ENCODE peak calls at places on chromosome 21, in six cellular contexts. S is stromal cell of bone marrow, K is left ventricle myocardium inferior, H is ELR, W is suprapubic skin, C is AML-193. B is an unnamed sample.

GRCh38 chr21:45097827-45098387 is 23.5 kb downstream of the ADARB1 start:
- DNase-seq in S (no peak), K (no peak), H (no peak), W (no peak), C (no peak), B (no peak)

GRCh38 chr21:32581732-32582131 is 3.6 kb downstream of the TCP10L start:
- DNase-seq in S (no peak), K (no peak), H (no peak), W (peak), C (no peak), B (no peak)

GRCh38 chr21:45236481-45236880 is 51.2 kb downstream of the POFUT2 start:
- DNase-seq in S (no peak), K (no peak), H (no peak), W (no peak), C (no peak), B (peak)

GRCh38 chr21:45590726-45591618 is 48.7 kb upstream of the SLC19A1 start:
- DNase-seq in S (no peak), K (peak), H (no peak), W (peak), C (no peak), B (peak)

GRCh38 chr21:39483917-39484316 is 32.1 kb downstream of the SH3BGR start:
- DNase-seq in S (peak), K (no peak), H (peak), W (no peak), C (no peak), B (no peak)

GRCh38 chr21:39837861-39838359 is 29.3 kb upstream of the PCP4 start:
- DNase-seq in S (no peak), K (no peak), H (no peak), W (no peak), C (no peak), B (no peak)

GRCh38 chr21:32734214-32734613 is 6.4 kb upstream of the SYNJ1 start:
- DNase-seq in S (no peak), K (no peak), H (no peak), W (no peak), C (no peak), B (no peak)

GRCh38 chr21:19245188-19245580 is 841.6 kb upstream of the TMPRSS15 start:
- DNase-seq in S (no peak), K (no peak), H (no peak), W (no peak), C (no peak), B (peak)

GRCh38 chr21:27423906-27424595 is 457.2 kb upstream of the ADAMTS5 start:
- DNase-seq in S (no peak), K (no peak), H (peak), W (no peak), C (no peak), B (no peak)

GRCh38 chr21:34807146-34807880 is 138.5 kb downstream of the CLIC6 start:
- DNase-seq in S (peak), K (no peak), H (peak), W (no peak), C (no peak), B (no peak)

GRCh38 chr21:8990326-8991087 is 1530.9 kb upstream of the TPTE start:
- DNase-seq in S (no peak), K (no peak), H (no peak), W (no peak), C (no peak), B (no peak)

GRCh38 chr21:27423073-27423472 is 456.2 kb upstream of the ADAMTS5 start:
- DNase-seq in S (peak), K (peak), H (peak), W (peak), C (no peak), B (peak)

GRCh38 chr21:45507523-45507875 is 34.7 kb downstream of the SLC19A1 start:
- DNase-seq in S (no peak), K (no peak), H (no peak), W (no peak), C (no peak), B (peak)

GRCh38 chr21:26388731-26389231 is 184.3 kb downstream of the CYYR1 start:
- DNase-seq in S (peak), K (no peak), H (peak), W (no peak), C (no peak), B (no peak)

GRCh38 chr21:46096997-46097825 is 701 bp upstream of the COL6A2 start:
- DNase-seq in S (no peak), K (no peak), H (no peak), W (no peak), C (no peak), B (peak)

GRCh38 chr21:45002381-45003204 is 62.8 kb downstream of the SLX9 start:
- DNase-seq in S (no peak), K (peak), H (no peak), W (no peak), C (no peak), B (peak)

B was measured in tibial artery.